ENCODE peak calls at places on chromosome 21, in six cellular contexts. W is prostate gland, G is Peyer's patch, T is foreskin fibroblast, V is HFFc6, M is epithelial cell of esophagus. P is an unnamed sample.

GRCh38 chr21:17402885-17403477 is 109.9 kb upstream of the CXADR start:
- DNase-seq in M (no peak), W (no peak), T (peak), G (no peak), V (no peak), P (no peak)

GRCh38 chr21:21057349-21058062 is 59.3 kb downstream of the NCAM2 start:
- DNase-seq in M (no peak), G (no peak), W (no peak), V (no peak), T (no peak), P (no peak)

GRCh38 chr21:44477131-44477530 is 21.8 kb downstream of the LRRC3 start:
- DNase-seq in M (no peak), W (no peak), T (no peak), G (no peak), V (no peak), P (no peak)

GRCh38 chr21:41419921-41420862 is 5.8 kb upstream of the MX1 start:
- DNase-seq in W (peak), G (peak), M (peak), T (peak), V (peak), P (peak)

GRCh38 chr21:46050651-46051378 is 47.1 kb upstream of the COL6A2 start:
- DNase-seq in T (no peak), M (no peak), V (no peak), G (no peak), W (no peak), P (no peak)

GRCh38 chr21:36209626-36210171 is 53.1 kb downstream of the DOP1B start:
- DNase-seq in W (peak), M (peak), T (peak), V (peak), G (no peak), P (peak)

GRCh38 chr21:45996311-45997204 is 15.0 kb downstream of the COL6A1 start:
- DNase-seq in W (no peak), T (no peak), V (no peak), M (no peak), G (peak), P (peak)

GRCh38 chr21:42523211-42523610 is 9.6 kb downstream of the SLC37A1 start:
- DNase-seq in T (no peak), M (no peak), W (no peak), G (no peak), V (no peak), P (peak)

GRCh38 chr21:46613391-46613790 is 8.5 kb upstream of the S100B start:
- DNase-seq in M (peak), V (no peak), W (no peak), T (no peak), G (no peak), P (no peak)

GRCh38 chr21:17612565-17613241 is at the start of gene BTG3:
- DNase-seq in W (peak), G (peak), M (peak), T (peak), V (peak), P (peak)

GRCh38 chr21:19553930-19554615 is 1150.5 kb upstream of the TMPRSS15 start:
- DNase-seq in V (no peak), W (no peak), T (no peak), M (no peak), G (no peak), P (no peak)

GRCh38 chr21:36097427-36098230 is 27.8 kb downstream of the CBR1 start:
- DNase-seq in W (no peak), G (no peak), T (peak), M (peak), V (peak), P (peak)

GRCh38 chr21:43312011-43312410 is 114.9 kb downstream of the SIK1 start:
- DNase-seq in M (peak), V (no peak), W (no peak), T (no peak), G (no peak), P (no peak)

GRCh38 chr21:22900511-22900910 is 1902.3 kb downstream of the NCAM2 start:
- DNase-seq in G (no peak), V (no peak), M (peak), W (no peak), T (no peak), P (no peak)

GRCh38 chr21:46667191-46667734 is 31.8 kb downstream of the PRMT2 start:
- DNase-seq in T (no peak), M (peak), G (no peak), V (no peak), W (no peak), P (no peak)

GRCh38 chr21:35743571-35743970 is 316.8 kb downstream of the SETD4 start:
- DNase-seq in G (no peak), W (no peak), V (peak), M (peak), T (no peak), P (no peak)

GRCh38 chr21:42156690-42157605 is 62.0 kb upstream of the ABCG1 start:
- DNase-seq in W (peak), G (no peak), M (peak), V (no peak), T (no peak), P (no peak)

GRCh38 chr21:36330904-36331303 is 10.9 kb downstream of the MORC3 start:
- DNase-seq in T (peak), M (peak), V (peak), W (peak), G (peak), P (peak)

GRCh38 chr21:24197956-24198355 is 1409.3 kb downstream of the MRPL39 start:
- DNase-seq in M (no peak), G (no peak), T (no peak), V (no peak), W (no peak), P (no peak)

GRCh38 chr21:33821580-33822322 is 93.9 kb downstream of the ATP5PO start:
- DNase-seq in G (no peak), W (no peak), M (no peak), V (no peak), T (no peak), P (peak)
- TF ChIP-seq CTCF in G (no peak), W (no peak), M (no peak), V (peak), T (no peak), P (peak)

GRCh38 chr21:39137248-39138186 is 45.7 kb downstream of the PSMG1 start:
- DNase-seq in W (no peak), M (peak), V (peak), G (no peak), T (peak), P (no peak)
- TF ChIP-seq CTCF in W (no peak), M (no peak), V (peak), G (no peak), T (no peak), P (no peak)

DNA sequence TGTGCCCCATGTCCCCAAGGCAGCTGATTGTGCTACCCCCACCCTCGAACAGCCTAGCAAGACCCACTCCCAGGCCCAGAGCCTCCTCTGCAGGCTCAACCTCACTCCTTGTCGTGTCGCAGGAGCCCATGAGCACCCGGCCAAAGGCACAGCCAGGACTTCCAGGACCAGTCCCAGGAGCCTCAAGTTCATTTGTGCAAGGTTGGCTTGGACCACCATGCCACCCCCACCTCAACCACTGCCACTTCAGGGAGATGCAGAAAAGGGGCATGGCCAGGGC is 54.4 kb upstream of the KRTAP11-1 start:
- DNase-seq in W (no peak), M (no peak), T (no peak), V (no peak), G (no peak), P (no peak)
- TF ChIP-seq CTCF in W (no peak), M (no peak), T (no peak), V (no peak), G (no peak), P (no peak)

DNA sequence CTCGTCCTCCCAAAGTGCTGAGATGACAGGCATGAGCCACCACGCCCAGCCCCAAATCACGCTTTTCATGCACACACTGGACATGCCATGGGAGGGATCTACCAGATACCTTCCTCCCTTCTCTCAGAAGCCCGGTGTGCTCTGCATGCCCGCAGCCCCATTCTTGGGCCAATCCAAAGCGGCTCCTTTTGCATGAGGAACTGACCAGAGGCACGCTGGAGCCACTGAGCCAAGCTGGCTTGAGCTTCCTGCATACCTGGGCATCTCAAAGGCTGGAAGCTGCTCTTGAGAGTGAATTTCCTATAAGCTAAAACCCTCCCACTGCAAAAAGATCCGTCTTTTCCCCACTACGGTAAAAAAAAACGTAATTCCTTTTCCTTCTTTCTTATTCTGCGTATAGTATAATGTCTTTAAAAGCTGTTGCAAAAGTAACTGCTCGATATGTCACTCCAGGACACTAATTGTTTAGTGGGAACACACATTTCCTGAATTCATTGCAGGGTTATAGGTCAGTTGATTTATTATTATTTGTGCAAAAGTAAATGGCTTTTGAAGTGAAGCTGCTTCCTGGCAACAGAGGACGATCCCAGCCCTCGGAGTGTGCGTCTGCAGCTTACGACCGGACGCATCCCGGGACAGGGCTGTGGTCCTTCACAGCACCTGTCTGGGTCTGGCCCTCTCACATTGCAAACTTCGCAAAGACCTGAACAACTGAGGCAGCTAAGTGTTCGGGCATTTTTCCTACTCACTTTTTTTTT is 61.8 kb upstream of the ETS2 start:
- DNase-seq in T (no peak), W (no peak), M (no peak), V (no peak), G (peak), P (peak)
- TF ChIP-seq CTCF in T (no peak), W (no peak), M (no peak), V (no peak), G (no peak), P (no peak)

GRCh38 chr21:26962516-26963305 is 4.2 kb downstream of the ADAMTS5 start:
- DNase-seq in M (no peak), G (no peak), T (no peak), V (no peak), W (no peak), P (no peak)

GRCh38 chr21:26965091-26965566 is 1.8 kb downstream of the ADAMTS5 start:
- DNase-seq in G (no peak), M (no peak), W (no peak), T (no peak), V (no peak), P (no peak)

GRCh38 chr21:26958792-26959191 is 8.1 kb downstream of the ADAMTS5 start:
- DNase-seq in M (no peak), G (no peak), W (no peak), T (no peak), V (no peak), P (no peak)

GRCh38 chr21:26964379-26964778 is 2.5 kb downstream of the ADAMTS5 start:
- DNase-seq in V (peak), T (peak), G (peak), W (no peak), M (no peak), P (peak)

GRCh38 chr21:26961704-26962103 is 5.2 kb downstream of the ADAMTS5 start:
- DNase-seq in W (no peak), V (no peak), G (no peak), M (no peak), T (no peak), P (peak)
- TF ChIP-seq CTCF in W (no peak), V (peak), G (no peak), M (no peak), T (no peak), P (no peak)

P was measured in thyroid gland.